ENCODE peak calls at places on chromosomes 7 and 10, in four cellular contexts. P is HepG2, H is breast epithelium, C is mammary epithelial cell. S is an unnamed sample. For H3K27me3, the result is how much of the 10 kb centered on the place peaks cover.

GRCh38 chr7:102146122-102146521 is 140.5 kb upstream of the SH2B2 start:
- DNase-seq in P (no peak), H (no peak), C (no peak), S (no peak)

GRCh38 chr10:35577915-35578607 is 27.1 kb upstream of the GJD4 start:
- DNase-seq in P (no peak), H (no peak), C (no peak), S (no peak)

GRCh38 chr7:585229-585711 is 65.6 kb upstream of the PDGFA start:
- DNase-seq in P (no peak), C (no peak), H (no peak), S (no peak)

GRCh38 chr10:24350111-24350921 is 141.4 kb downstream of the KIAA1217 start:
- DNase-seq in H (no peak), C (no peak), P (no peak), S (no peak)

GRCh38 chr10:67815571-67816059 is 22.4 kb downstream of the DNAJC12 start:
- DNase-seq in P (no peak), H (no peak), C (no peak), S (peak)

GRCh38 chr7:92527300-92528187 is 776 bp downstream of the PEX1 start:
- DNase-seq in P (peak), H (no peak), C (peak), S (peak)

GRCh38 chr10:132972149-132972985 is 30.0 kb upstream of the CFAP46 start:
- DNase-seq in P (no peak), C (no peak), H (peak), S (no peak)

GRCh38 chr10:102112210-102112817 is 7.9 kb downstream of the LDB1 start:
- DNase-seq in C (no peak), P (no peak), H (no peak), S (no peak)

GRCh38 chr7:92880212-92881090 is 44.1 kb upstream of the CDK6 start:
- DNase-seq in P (peak), H (no peak), C (peak), S (peak)

GRCh38 chr7:41313171-41313570 is 389.7 kb downstream of the INHBA start:
- DNase-seq in H (no peak), P (no peak), C (no peak), S (peak)

GRCh38 chr7:157565201-157565626 is 228.4 kb downstream of the DNAJB6 start:
- DNase-seq in C (no peak), H (no peak), P (no peak), S (no peak)

GRCh38 chr7:43637114-43637806 is 54.4 kb downstream of the STK17A start:
- DNase-seq in C (peak), P (no peak), H (no peak), S (peak)

GRCh38 chr7:128827248-128827958 is 2.8 kb upstream of the FLNC start:
- DNase-seq in C (no peak), P (no peak), H (no peak), S (peak)

GRCh38 chr7:41955475-41956243 is 252.8 kb upstream of the INHBA start:
- DNase-seq in C (peak), H (peak), P (no peak), S (peak)

GRCh38 chr10:11869211-11869610 is 46.1 kb downstream of the PROSER2 start:
- DNase-seq in P (no peak), C (no peak), H (no peak), S (no peak)

GRCh38 chr7:40760293-40760964 is 625.6 kb downstream of the SUGCT start:
- DNase-seq in H (no peak), P (peak), C (no peak), S (peak)

GRCh38 chr10:117662126-117662525 is 119.6 kb downstream of the EMX2 start:
- DNase-seq in C (no peak), P (no peak), H (no peak), S (no peak)

GRCh38 chr7:128830231-128831177 is at the start of gene FLNC:
- DNase-seq in H (no peak), C (peak), P (no peak), S (no peak)

GRCh38 chr10:42488416-42488815 is 150.0 kb downstream of the ZNF33B start:
- DNase-seq in P (no peak), H (no peak), C (peak), S (peak)

GRCh38 chr10:104577861-104578480 is 63.1 kb upstream of the SORCS3 start:
- DNase-seq in C (no peak), P (no peak), H (no peak), S (no peak)

GRCh38 chr10:3424102-3424803 is 251.7 kb upstream of the PITRM1 start:
- DNase-seq in H (no peak), C (no peak), P (no peak), S (no peak)

GRCh38 chr7:13880789-13881188 is 108.7 kb downstream of the ETV1 start:
- DNase-seq in H (no peak), C (peak), P (no peak), S (peak)

GRCh38 chr7:142797342-142797798 is 26.6 kb downstream of the PRSS2 start:
- DNase-seq in H (no peak), C (no peak), P (no peak), S (no peak)

GRCh38 chr10:102639527-102639926 is 4.8 kb upstream of the TRIM8 start:
- DNase-seq in C (no peak), P (no peak), H (no peak), S (no peak)

GRCh38 chr7:97818066-97818663 is 54.0 kb downstream of the ASNS start:
- DNase-seq in C (no peak), H (no peak), P (no peak), S (no peak)

DNA sequence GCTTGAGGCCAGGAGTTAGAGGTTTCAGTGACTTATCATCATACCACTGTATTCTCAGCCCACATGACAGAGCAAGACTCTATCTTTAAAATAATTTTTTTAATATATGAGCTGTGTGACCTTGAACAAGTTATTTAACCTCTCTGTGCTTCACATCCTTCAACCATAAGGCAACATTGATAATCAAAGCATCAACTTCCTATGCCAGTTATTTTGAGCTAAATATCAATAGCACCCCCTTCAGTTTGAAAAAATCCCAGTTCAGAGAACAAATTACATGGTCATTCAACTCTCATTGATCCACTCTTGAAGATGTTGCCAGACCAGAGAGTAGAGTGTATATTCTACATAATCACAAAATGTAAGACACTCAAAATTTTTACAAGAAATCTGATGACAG is 53.0 kb downstream of the ASNS start:
- DNase-seq in C (no peak), H (no peak), P (peak), S (peak)
- TF ChIP-seq CTCF in C (peak), H (no peak), P (peak), S (peak)

GRCh38 chr7:55026086-55026790 is 7.4 kb downstream of the EGFR start:
- DNase-seq in C (no peak), P (no peak), H (no peak), S (no peak)

GRCh38 chr7:55024776-55025175 is 6.0 kb downstream of the EGFR start:
- DNase-seq in P (no peak), C (no peak), H (no peak), S (no peak)

GRCh38 chr7:55030314-55030713 is 11.5 kb downstream of the EGFR start:
- DNase-seq in C (no peak), H (no peak), P (no peak), S (no peak)

GRCh38 chr7:55028011-55028410 is 9.2 kb downstream of the EGFR start:
- DNase-seq in P (no peak), C (no peak), H (no peak), S (no peak)

GRCh38 chr7:55026867-55027490 is 8.2 kb downstream of the EGFR start:
- DNase-seq in C (peak), P (no peak), H (no peak), S (peak)
- H3K4me3 ChIP-seq in C (no peak), P (no peak), H (no peak), S (no peak)

GRCh38 chr10:8032558-8032957 is 21.9 kb upstream of the GATA3 start:
- DNase-seq in P (no peak), H (no peak), C (no peak), S (no peak)

GRCh38 chr10:8035641-8036520 is 18.6 kb upstream of the GATA3 start:
- DNase-seq in P (no peak), H (no peak), C (no peak), S (no peak)

GRCh38 chr10:8034666-8035640 is 19.5 kb upstream of the GATA3 start:
- DNase-seq in P (no peak), C (no peak), H (no peak), S (no peak)

GRCh38 chr10:8036521-8037198 is 17.8 kb upstream of the GATA3 start:
- DNase-seq in P (no peak), C (no peak), H (no peak), S (no peak)

GRCh38 chr10:8033812-8034665 is 20.4 kb upstream of the GATA3 start:
- DNase-seq in H (no peak), P (no peak), C (no peak), S (no peak)
- H3K27me3 ChIP-seq in H (under half), P (half or more), C (under half), S (under half)

GRCh38 chr10:101020427-101020826 is 10.5 kb downstream of the PDZD7 start:
- DNase-seq in P (no peak), H (no peak), C (no peak), S (no peak)
- TF ChIP-seq CTCF in P (no peak), H (no peak), C (no peak), S (no peak)

S was measured in bronchial epithelial cell.